ENCODE peak calls at places on chromosomes 11 and 22, in seven cellular contexts. One of them, this sample, is unnamed.

GRCh38 chr11:120632579-120632978 is 121.0 kb downstream of the GRIK4 start:
- DNase-seq in psoas muscle: no peak
- DNase-seq in A549: peak
- DNase-seq in stimulated activated CD4-positive, alpha-beta T cell treated with anti-CD3 and anti-CD28 coated beads, Interleukin-2, amount 100 ng/mL, for 48 hours: no peak
- DNase-seq in stimulated activated CD8-positive, alpha-beta memory T cell treated with anti-CD3 and anti-CD28 coated beads, Interleukin-7, amount 100 ng/mL, for 1 hour: no peak
- DNase-seq in PC-3: no peak
- DNase-seq in activated CD8-positive, alpha-beta memory T cell treated with anti-CD3 and anti-CD28 coated beads for 24 hours: no peak
- DNase-seq in this sample: peak

GRCh38 chr11:26901162-26901561 is 92.8 kb upstream of the FIBIN start:
- DNase-seq in psoas muscle: no peak
- DNase-seq in A549: no peak
- DNase-seq in stimulated activated CD4-positive, alpha-beta T cell treated with anti-CD3 and anti-CD28 coated beads, Interleukin-2, amount 100 ng/mL, for 48 hours: no peak
- DNase-seq in stimulated activated CD8-positive, alpha-beta memory T cell treated with anti-CD3 and anti-CD28 coated beads, Interleukin-7, amount 100 ng/mL, for 1 hour: no peak
- DNase-seq in PC-3: no peak
- DNase-seq in activated CD8-positive, alpha-beta memory T cell treated with anti-CD3 and anti-CD28 coated beads for 24 hours: no peak
- DNase-seq in this sample: no peak

GRCh38 chr22:27636716-27637503 is 164.6 kb downstream of the MN1 start:
- DNase-seq in psoas muscle: peak
- DNase-seq in A549: no peak
- DNase-seq in stimulated activated CD4-positive, alpha-beta T cell treated with anti-CD3 and anti-CD28 coated beads, Interleukin-2, amount 100 ng/mL, for 48 hours: no peak
- DNase-seq in stimulated activated CD8-positive, alpha-beta memory T cell treated with anti-CD3 and anti-CD28 coated beads, Interleukin-7, amount 100 ng/mL, for 1 hour: no peak
- DNase-seq in PC-3: no peak
- DNase-seq in activated CD8-positive, alpha-beta memory T cell treated with anti-CD3 and anti-CD28 coated beads for 24 hours: no peak
- DNase-seq in this sample: peak

GRCh38 chr22:43400449-43400848 is 11.4 kb upstream of the MPPED1 start:
- DNase-seq in psoas muscle: no peak
- DNase-seq in A549: no peak
- DNase-seq in stimulated activated CD4-positive, alpha-beta T cell treated with anti-CD3 and anti-CD28 coated beads, Interleukin-2, amount 100 ng/mL, for 48 hours: no peak
- DNase-seq in stimulated activated CD8-positive, alpha-beta memory T cell treated with anti-CD3 and anti-CD28 coated beads, Interleukin-7, amount 100 ng/mL, for 1 hour: no peak
- DNase-seq in PC-3: no peak
- DNase-seq in activated CD8-positive, alpha-beta memory T cell treated with anti-CD3 and anti-CD28 coated beads for 24 hours: no peak
- DNase-seq in this sample: no peak

GRCh38 chr11:61011950-61012830 is 40.7 kb downstream of the CD6 start:
- DNase-seq in psoas muscle: no peak
- DNase-seq in A549: no peak
- DNase-seq in stimulated activated CD4-positive, alpha-beta T cell treated with anti-CD3 and anti-CD28 coated beads, Interleukin-2, amount 100 ng/mL, for 48 hours: no peak
- DNase-seq in stimulated activated CD8-positive, alpha-beta memory T cell treated with anti-CD3 and anti-CD28 coated beads, Interleukin-7, amount 100 ng/mL, for 1 hour: no peak
- DNase-seq in PC-3: no peak
- DNase-seq in activated CD8-positive, alpha-beta memory T cell treated with anti-CD3 and anti-CD28 coated beads for 24 hours: no peak
- DNase-seq in this sample: no peak

GRCh38 chr11:67632175-67632981 is 2.6 kb upstream of the NUDT8 start:
- DNase-seq in psoas muscle: no peak
- DNase-seq in A549: no peak
- DNase-seq in stimulated activated CD4-positive, alpha-beta T cell treated with anti-CD3 and anti-CD28 coated beads, Interleukin-2, amount 100 ng/mL, for 48 hours: no peak
- DNase-seq in stimulated activated CD8-positive, alpha-beta memory T cell treated with anti-CD3 and anti-CD28 coated beads, Interleukin-7, amount 100 ng/mL, for 1 hour: no peak
- DNase-seq in PC-3: peak
- DNase-seq in activated CD8-positive, alpha-beta memory T cell treated with anti-CD3 and anti-CD28 coated beads for 24 hours: no peak
- DNase-seq in this sample: no peak

GRCh38 chr22:44594951-44595350 is 96.9 kb upstream of the RTL6 start:
- DNase-seq in psoas muscle: peak
- DNase-seq in A549: no peak
- DNase-seq in stimulated activated CD4-positive, alpha-beta T cell treated with anti-CD3 and anti-CD28 coated beads, Interleukin-2, amount 100 ng/mL, for 48 hours: no peak
- DNase-seq in stimulated activated CD8-positive, alpha-beta memory T cell treated with anti-CD3 and anti-CD28 coated beads, Interleukin-7, amount 100 ng/mL, for 1 hour: no peak
- DNase-seq in PC-3: no peak
- DNase-seq in activated CD8-positive, alpha-beta memory T cell treated with anti-CD3 and anti-CD28 coated beads for 24 hours: no peak
- DNase-seq in this sample: peak

GRCh38 chr11:75780888-75781287 is 12.3 kb downstream of the DGAT2 start:
- DNase-seq in psoas muscle: no peak
- DNase-seq in A549: no peak
- DNase-seq in stimulated activated CD4-positive, alpha-beta T cell treated with anti-CD3 and anti-CD28 coated beads, Interleukin-2, amount 100 ng/mL, for 48 hours: no peak
- DNase-seq in stimulated activated CD8-positive, alpha-beta memory T cell treated with anti-CD3 and anti-CD28 coated beads, Interleukin-7, amount 100 ng/mL, for 1 hour: no peak
- DNase-seq in PC-3: no peak
- DNase-seq in activated CD8-positive, alpha-beta memory T cell treated with anti-CD3 and anti-CD28 coated beads for 24 hours: no peak
- DNase-seq in this sample: no peak

GRCh38 chr11:46391578-46392420 is at the start of gene CHRM4:
- DNase-seq in psoas muscle: no peak
- DNase-seq in A549: peak
- DNase-seq in stimulated activated CD4-positive, alpha-beta T cell treated with anti-CD3 and anti-CD28 coated beads, Interleukin-2, amount 100 ng/mL, for 48 hours: no peak
- DNase-seq in stimulated activated CD8-positive, alpha-beta memory T cell treated with anti-CD3 and anti-CD28 coated beads, Interleukin-7, amount 100 ng/mL, for 1 hour: no peak
- DNase-seq in PC-3: no peak
- DNase-seq in activated CD8-positive, alpha-beta memory T cell treated with anti-CD3 and anti-CD28 coated beads for 24 hours: no peak
- DNase-seq in this sample: peak

GRCh38 chr22:46397514-46397913 is 62.0 kb downstream of the TRMU start:
- DNase-seq in psoas muscle: no peak
- DNase-seq in A549: no peak
- DNase-seq in stimulated activated CD4-positive, alpha-beta T cell treated with anti-CD3 and anti-CD28 coated beads, Interleukin-2, amount 100 ng/mL, for 48 hours: no peak
- DNase-seq in stimulated activated CD8-positive, alpha-beta memory T cell treated with anti-CD3 and anti-CD28 coated beads, Interleukin-7, amount 100 ng/mL, for 1 hour: no peak
- DNase-seq in PC-3: no peak
- DNase-seq in activated CD8-positive, alpha-beta memory T cell treated with anti-CD3 and anti-CD28 coated beads for 24 hours: no peak
- DNase-seq in this sample: no peak

GRCh38 chr11:72962084-72962483 is 147.9 kb downstream of the ATG16L2 start:
- DNase-seq in psoas muscle: no peak
- DNase-seq in A549: no peak
- DNase-seq in stimulated activated CD4-positive, alpha-beta T cell treated with anti-CD3 and anti-CD28 coated beads, Interleukin-2, amount 100 ng/mL, for 48 hours: no peak
- DNase-seq in stimulated activated CD8-positive, alpha-beta memory T cell treated with anti-CD3 and anti-CD28 coated beads, Interleukin-7, amount 100 ng/mL, for 1 hour: no peak
- DNase-seq in PC-3: no peak
- DNase-seq in activated CD8-positive, alpha-beta memory T cell treated with anti-CD3 and anti-CD28 coated beads for 24 hours: no peak
- DNase-seq in this sample: no peak

GRCh38 chr11:119125849-119126248 is 4.5 kb downstream of the HINFP start:
- DNase-seq in psoas muscle: no peak
- DNase-seq in A549: no peak
- DNase-seq in stimulated activated CD4-positive, alpha-beta T cell treated with anti-CD3 and anti-CD28 coated beads, Interleukin-2, amount 100 ng/mL, for 48 hours: no peak
- DNase-seq in stimulated activated CD8-positive, alpha-beta memory T cell treated with anti-CD3 and anti-CD28 coated beads, Interleukin-7, amount 100 ng/mL, for 1 hour: no peak
- DNase-seq in PC-3: no peak
- DNase-seq in activated CD8-positive, alpha-beta memory T cell treated with anti-CD3 and anti-CD28 coated beads for 24 hours: no peak
- DNase-seq in this sample: no peak

GRCh38 chr11:72135891-72136676 is 559 bp downstream of the FOLR3 start:
- DNase-seq in psoas muscle: no peak
- DNase-seq in A549: no peak
- DNase-seq in stimulated activated CD4-positive, alpha-beta T cell treated with anti-CD3 and anti-CD28 coated beads, Interleukin-2, amount 100 ng/mL, for 48 hours: no peak
- DNase-seq in stimulated activated CD8-positive, alpha-beta memory T cell treated with anti-CD3 and anti-CD28 coated beads, Interleukin-7, amount 100 ng/mL, for 1 hour: no peak
- DNase-seq in PC-3: no peak
- DNase-seq in activated CD8-positive, alpha-beta memory T cell treated with anti-CD3 and anti-CD28 coated beads for 24 hours: no peak
- DNase-seq in this sample: no peak

GRCh38 chr11:114438303-114438702 is 964 bp upstream of the REXO2 start:
- DNase-seq in psoas muscle: no peak
- DNase-seq in A549: no peak
- DNase-seq in stimulated activated CD4-positive, alpha-beta T cell treated with anti-CD3 and anti-CD28 coated beads, Interleukin-2, amount 100 ng/mL, for 48 hours: no peak
- DNase-seq in stimulated activated CD8-positive, alpha-beta memory T cell treated with anti-CD3 and anti-CD28 coated beads, Interleukin-7, amount 100 ng/mL, for 1 hour: no peak
- DNase-seq in PC-3: peak
- DNase-seq in activated CD8-positive, alpha-beta memory T cell treated with anti-CD3 and anti-CD28 coated beads for 24 hours: no peak
- DNase-seq in this sample: no peak

GRCh38 chr11:32433249-32434115 is 1.9 kb downstream of the WT1 start:
- DNase-seq in psoas muscle: no peak
- DNase-seq in A549: no peak
- DNase-seq in stimulated activated CD4-positive, alpha-beta T cell treated with anti-CD3 and anti-CD28 coated beads, Interleukin-2, amount 100 ng/mL, for 48 hours: no peak
- DNase-seq in stimulated activated CD8-positive, alpha-beta memory T cell treated with anti-CD3 and anti-CD28 coated beads, Interleukin-7, amount 100 ng/mL, for 1 hour: no peak
- DNase-seq in PC-3: no peak
- DNase-seq in activated CD8-positive, alpha-beta memory T cell treated with anti-CD3 and anti-CD28 coated beads for 24 hours: no peak
- DNase-seq in this sample: no peak

GRCh38 chr11:98701541-98701940 is 319.2 kb upstream of the CNTN5 start:
- DNase-seq in psoas muscle: no peak
- DNase-seq in A549: no peak
- DNase-seq in stimulated activated CD4-positive, alpha-beta T cell treated with anti-CD3 and anti-CD28 coated beads, Interleukin-2, amount 100 ng/mL, for 48 hours: no peak
- DNase-seq in stimulated activated CD8-positive, alpha-beta memory T cell treated with anti-CD3 and anti-CD28 coated beads, Interleukin-7, amount 100 ng/mL, for 1 hour: no peak
- DNase-seq in PC-3: no peak
- DNase-seq in activated CD8-positive, alpha-beta memory T cell treated with anti-CD3 and anti-CD28 coated beads for 24 hours: no peak
- DNase-seq in this sample: no peak

GRCh38 chr22:23862103-23862502 is 4.4 kb downstream of the SLC2A11 start:
- DNase-seq in psoas muscle: no peak
- DNase-seq in A549: peak
- DNase-seq in stimulated activated CD4-positive, alpha-beta T cell treated with anti-CD3 and anti-CD28 coated beads, Interleukin-2, amount 100 ng/mL, for 48 hours: peak
- DNase-seq in stimulated activated CD8-positive, alpha-beta memory T cell treated with anti-CD3 and anti-CD28 coated beads, Interleukin-7, amount 100 ng/mL, for 1 hour: no peak
- DNase-seq in PC-3: peak
- DNase-seq in activated CD8-positive, alpha-beta memory T cell treated with anti-CD3 and anti-CD28 coated beads for 24 hours: no peak
- DNase-seq in this sample: peak

GRCh38 chr11:1674194-1674878 is 22.7 kb upstream of the KRTAP5-6 start:
- DNase-seq in psoas muscle: no peak
- DNase-seq in A549: no peak
- DNase-seq in stimulated activated CD4-positive, alpha-beta T cell treated with anti-CD3 and anti-CD28 coated beads, Interleukin-2, amount 100 ng/mL, for 48 hours: no peak
- DNase-seq in stimulated activated CD8-positive, alpha-beta memory T cell treated with anti-CD3 and anti-CD28 coated beads, Interleukin-7, amount 100 ng/mL, for 1 hour: no peak
- DNase-seq in PC-3: no peak
- DNase-seq in activated CD8-positive, alpha-beta memory T cell treated with anti-CD3 and anti-CD28 coated beads for 24 hours: no peak
- DNase-seq in this sample: no peak

GRCh38 chr11:62402226-62402625 is 16.6 kb upstream of the SCGB1A1 start:
- DNase-seq in psoas muscle: peak
- DNase-seq in A549: no peak
- DNase-seq in stimulated activated CD4-positive, alpha-beta T cell treated with anti-CD3 and anti-CD28 coated beads, Interleukin-2, amount 100 ng/mL, for 48 hours: peak
- DNase-seq in stimulated activated CD8-positive, alpha-beta memory T cell treated with anti-CD3 and anti-CD28 coated beads, Interleukin-7, amount 100 ng/mL, for 1 hour: peak
- DNase-seq in PC-3: no peak
- DNase-seq in activated CD8-positive, alpha-beta memory T cell treated with anti-CD3 and anti-CD28 coated beads for 24 hours: peak
- DNase-seq in this sample: no peak

GRCh38 chr11:125180413-125181305 is 16.1 kb downstream of the PKNOX2 start:
- DNase-seq in psoas muscle: no peak
- DNase-seq in A549: no peak
- DNase-seq in stimulated activated CD4-positive, alpha-beta T cell treated with anti-CD3 and anti-CD28 coated beads, Interleukin-2, amount 100 ng/mL, for 48 hours: no peak
- DNase-seq in stimulated activated CD8-positive, alpha-beta memory T cell treated with anti-CD3 and anti-CD28 coated beads, Interleukin-7, amount 100 ng/mL, for 1 hour: no peak
- DNase-seq in PC-3: peak
- DNase-seq in activated CD8-positive, alpha-beta memory T cell treated with anti-CD3 and anti-CD28 coated beads for 24 hours: no peak
- DNase-seq in this sample: no peak

GRCh38 chr22:30206964-30207363 is 39.6 kb downstream of the LIF start:
- DNase-seq in psoas muscle: no peak
- DNase-seq in A549: peak
- DNase-seq in stimulated activated CD4-positive, alpha-beta T cell treated with anti-CD3 and anti-CD28 coated beads, Interleukin-2, amount 100 ng/mL, for 48 hours: no peak
- DNase-seq in stimulated activated CD8-positive, alpha-beta memory T cell treated with anti-CD3 and anti-CD28 coated beads, Interleukin-7, amount 100 ng/mL, for 1 hour: no peak
- DNase-seq in PC-3: peak
- DNase-seq in activated CD8-positive, alpha-beta memory T cell treated with anti-CD3 and anti-CD28 coated beads for 24 hours: no peak
- DNase-seq in this sample: no peak

GRCh38 chr22:50307891-50308596 is 598 bp upstream of the PLXNB2 start:
- DNase-seq in psoas muscle: peak
- DNase-seq in A549: no peak
- DNase-seq in stimulated activated CD4-positive, alpha-beta T cell treated with anti-CD3 and anti-CD28 coated beads, Interleukin-2, amount 100 ng/mL, for 48 hours: no peak
- DNase-seq in stimulated activated CD8-positive, alpha-beta memory T cell treated with anti-CD3 and anti-CD28 coated beads, Interleukin-7, amount 100 ng/mL, for 1 hour: no peak
- DNase-seq in PC-3: no peak
- DNase-seq in activated CD8-positive, alpha-beta memory T cell treated with anti-CD3 and anti-CD28 coated beads for 24 hours: no peak
- DNase-seq in this sample: no peak

GRCh38 chr22:22464541-22465054 is 43.9 kb downstream of the ZNF280B start:
- DNase-seq in psoas muscle: no peak
- DNase-seq in A549: no peak
- DNase-seq in stimulated activated CD4-positive, alpha-beta T cell treated with anti-CD3 and anti-CD28 coated beads, Interleukin-2, amount 100 ng/mL, for 48 hours: no peak
- DNase-seq in stimulated activated CD8-positive, alpha-beta memory T cell treated with anti-CD3 and anti-CD28 coated beads, Interleukin-7, amount 100 ng/mL, for 1 hour: no peak
- DNase-seq in PC-3: no peak
- DNase-seq in activated CD8-positive, alpha-beta memory T cell treated with anti-CD3 and anti-CD28 coated beads for 24 hours: no peak
- DNase-seq in this sample: no peak

GRCh38 chr11:68912254-68912653 is 8.6 kb downstream of the IGHMBP2 start:
- DNase-seq in psoas muscle: no peak
- DNase-seq in A549: no peak
- DNase-seq in stimulated activated CD4-positive, alpha-beta T cell treated with anti-CD3 and anti-CD28 coated beads, Interleukin-2, amount 100 ng/mL, for 48 hours: no peak
- DNase-seq in stimulated activated CD8-positive, alpha-beta memory T cell treated with anti-CD3 and anti-CD28 coated beads, Interleukin-7, amount 100 ng/mL, for 1 hour: no peak
- DNase-seq in PC-3: peak
- DNase-seq in activated CD8-positive, alpha-beta memory T cell treated with anti-CD3 and anti-CD28 coated beads for 24 hours: no peak
- DNase-seq in this sample: no peak

GRCh38 chr11:111260761-111261160 is 15.2 kb downstream of the POU2AF2 start:
- DNase-seq in psoas muscle: no peak
- DNase-seq in A549: no peak
- DNase-seq in stimulated activated CD4-positive, alpha-beta T cell treated with anti-CD3 and anti-CD28 coated beads, Interleukin-2, amount 100 ng/mL, for 48 hours: no peak
- DNase-seq in stimulated activated CD8-positive, alpha-beta memory T cell treated with anti-CD3 and anti-CD28 coated beads, Interleukin-7, amount 100 ng/mL, for 1 hour: no peak
- DNase-seq in PC-3: no peak
- DNase-seq in activated CD8-positive, alpha-beta memory T cell treated with anti-CD3 and anti-CD28 coated beads for 24 hours: no peak
- DNase-seq in this sample: no peak

GRCh38 chr11:70885721-70886305 is 366.6 kb downstream of the SHANK2 start:
- DNase-seq in psoas muscle: no peak
- DNase-seq in A549: no peak
- DNase-seq in stimulated activated CD4-positive, alpha-beta T cell treated with anti-CD3 and anti-CD28 coated beads, Interleukin-2, amount 100 ng/mL, for 48 hours: no peak
- DNase-seq in stimulated activated CD8-positive, alpha-beta memory T cell treated with anti-CD3 and anti-CD28 coated beads, Interleukin-7, amount 100 ng/mL, for 1 hour: no peak
- DNase-seq in PC-3: no peak
- DNase-seq in activated CD8-positive, alpha-beta memory T cell treated with anti-CD3 and anti-CD28 coated beads for 24 hours: no peak
- DNase-seq in this sample: no peak

GRCh38 chr11:22466809-22467208 is 128.6 kb downstream of the SLC17A6 start:
- DNase-seq in psoas muscle: peak
- DNase-seq in A549: peak
- DNase-seq in stimulated activated CD4-positive, alpha-beta T cell treated with anti-CD3 and anti-CD28 coated beads, Interleukin-2, amount 100 ng/mL, for 48 hours: no peak
- DNase-seq in stimulated activated CD8-positive, alpha-beta memory T cell treated with anti-CD3 and anti-CD28 coated beads, Interleukin-7, amount 100 ng/mL, for 1 hour: no peak
- DNase-seq in PC-3: peak
- DNase-seq in activated CD8-positive, alpha-beta memory T cell treated with anti-CD3 and anti-CD28 coated beads for 24 hours: no peak
- DNase-seq in this sample: no peak

This sample was measured in WERI-Rb-1.